ENCODE peak calls at places on chromosomes 12 and 14, in ten cellular contexts. One of them, this sample, is unnamed.
A peak's percentile ranks its signal among the peaks of the same experiment; 100 is the strongest.

GRCh38 chr14:50821471-50822464 is 9.2 kb downstream of the NIN start:
- DNase-seq in activated T-cell treated with anti-CD3 and anti-CD28 coated beads for 1 hour: peak; percentile 24
- DNase-seq in T-helper 9 cell: peak; percentile 34
- DNase-seq in T-cell: peak; percentile 67
- DNase-seq in activated CD4-positive, alpha-beta T cell treated with anti-CD3 and anti-CD28 coated beads for 4 hours: peak; percentile 32
- DNase-seq in effector memory CD8-positive, alpha-beta T cell: peak; percentile 56
- DNase-seq in NCI-H1417 treated with DMSO at 0.1 percent for 48 hours: no peak
- DNase-seq in A172: no peak
- DNase-seq in T-helper 1 cell: peak; percentile 42
- DNase-seq in stimulated activated CD4-positive, alpha-beta T cell treated with anti-CD3 and anti-CD28 coated beads, Interleukin-1b, Interleukin-23, amount 100 ng/mL, for 4 hours: no peak
- DNase-seq in this sample: peak; percentile 83

GRCh38 chr12:132727091-132727794 is 16.6 kb downstream of the PGAM5 start:
- DNase-seq in activated T-cell treated with anti-CD3 and anti-CD28 coated beads for 1 hour: no peak
- DNase-seq in T-helper 9 cell: no peak
- DNase-seq in T-cell: no peak
- DNase-seq in activated CD4-positive, alpha-beta T cell treated with anti-CD3 and anti-CD28 coated beads for 4 hours: no peak
- DNase-seq in effector memory CD8-positive, alpha-beta T cell: no peak
- DNase-seq in NCI-H1417 treated with DMSO at 0.1 percent for 48 hours: no peak
- DNase-seq in A172: no peak
- DNase-seq in T-helper 1 cell: no peak
- DNase-seq in stimulated activated CD4-positive, alpha-beta T cell treated with anti-CD3 and anti-CD28 coated beads, Interleukin-1b, Interleukin-23, amount 100 ng/mL, for 4 hours: no peak
- DNase-seq in this sample: no peak

GRCh38 chr12:122994140-122994675 is 13.7 kb downstream of the ARL6IP4 start:
- DNase-seq in activated T-cell treated with anti-CD3 and anti-CD28 coated beads for 1 hour: no peak
- DNase-seq in T-helper 9 cell: no peak
- DNase-seq in T-cell: no peak
- DNase-seq in activated CD4-positive, alpha-beta T cell treated with anti-CD3 and anti-CD28 coated beads for 4 hours: no peak
- DNase-seq in effector memory CD8-positive, alpha-beta T cell: no peak
- DNase-seq in NCI-H1417 treated with DMSO at 0.1 percent for 48 hours: no peak
- DNase-seq in A172: no peak
- DNase-seq in T-helper 1 cell: no peak
- DNase-seq in stimulated activated CD4-positive, alpha-beta T cell treated with anti-CD3 and anti-CD28 coated beads, Interleukin-1b, Interleukin-23, amount 100 ng/mL, for 4 hours: no peak
- DNase-seq in this sample: no peak

GRCh38 chr12:62841841-62842240 is 93.1 kb downstream of the PPM1H start:
- DNase-seq in activated T-cell treated with anti-CD3 and anti-CD28 coated beads for 1 hour: no peak
- DNase-seq in T-helper 9 cell: no peak
- DNase-seq in T-cell: no peak
- DNase-seq in activated CD4-positive, alpha-beta T cell treated with anti-CD3 and anti-CD28 coated beads for 4 hours: no peak
- DNase-seq in effector memory CD8-positive, alpha-beta T cell: no peak
- DNase-seq in NCI-H1417 treated with DMSO at 0.1 percent for 48 hours: no peak
- DNase-seq in A172: no peak
- DNase-seq in T-helper 1 cell: no peak
- DNase-seq in stimulated activated CD4-positive, alpha-beta T cell treated with anti-CD3 and anti-CD28 coated beads, Interleukin-1b, Interleukin-23, amount 100 ng/mL, for 4 hours: no peak
- DNase-seq in this sample: no peak

GRCh38 chr12:98998697-98999299 is 353.7 kb downstream of the APAF1 start:
- DNase-seq in activated T-cell treated with anti-CD3 and anti-CD28 coated beads for 1 hour: no peak
- DNase-seq in T-helper 9 cell: no peak
- DNase-seq in T-cell: no peak
- DNase-seq in activated CD4-positive, alpha-beta T cell treated with anti-CD3 and anti-CD28 coated beads for 4 hours: no peak
- DNase-seq in effector memory CD8-positive, alpha-beta T cell: no peak
- DNase-seq in NCI-H1417 treated with DMSO at 0.1 percent for 48 hours: no peak
- DNase-seq in A172: peak; percentile 38
- DNase-seq in T-helper 1 cell: no peak
- DNase-seq in stimulated activated CD4-positive, alpha-beta T cell treated with anti-CD3 and anti-CD28 coated beads, Interleukin-1b, Interleukin-23, amount 100 ng/mL, for 4 hours: no peak
- DNase-seq in this sample: no peak

GRCh38 chr12:84862190-84862589 is 50.4 kb downstream of the SLC6A15 start:
- DNase-seq in activated T-cell treated with anti-CD3 and anti-CD28 coated beads for 1 hour: no peak
- DNase-seq in T-helper 9 cell: no peak
- DNase-seq in T-cell: no peak
- DNase-seq in activated CD4-positive, alpha-beta T cell treated with anti-CD3 and anti-CD28 coated beads for 4 hours: no peak
- DNase-seq in effector memory CD8-positive, alpha-beta T cell: no peak
- DNase-seq in NCI-H1417 treated with DMSO at 0.1 percent for 48 hours: no peak
- DNase-seq in A172: peak; percentile 4
- DNase-seq in T-helper 1 cell: no peak
- DNase-seq in stimulated activated CD4-positive, alpha-beta T cell treated with anti-CD3 and anti-CD28 coated beads, Interleukin-1b, Interleukin-23, amount 100 ng/mL, for 4 hours: no peak
- DNase-seq in this sample: no peak

GRCh38 chr12:66065623-66066022 is 64.9 kb downstream of the LLPH start:
- DNase-seq in activated T-cell treated with anti-CD3 and anti-CD28 coated beads for 1 hour: no peak
- DNase-seq in T-helper 9 cell: no peak
- DNase-seq in T-cell: no peak
- DNase-seq in activated CD4-positive, alpha-beta T cell treated with anti-CD3 and anti-CD28 coated beads for 4 hours: no peak
- DNase-seq in effector memory CD8-positive, alpha-beta T cell: no peak
- DNase-seq in NCI-H1417 treated with DMSO at 0.1 percent for 48 hours: no peak
- DNase-seq in A172: no peak
- DNase-seq in T-helper 1 cell: no peak
- DNase-seq in stimulated activated CD4-positive, alpha-beta T cell treated with anti-CD3 and anti-CD28 coated beads, Interleukin-1b, Interleukin-23, amount 100 ng/mL, for 4 hours: no peak
- DNase-seq in this sample: no peak

GRCh38 chr12:106358410-106359241 is 1.1 kb downstream of the POLR3B start:
- DNase-seq in activated T-cell treated with anti-CD3 and anti-CD28 coated beads for 1 hour: no peak
- DNase-seq in T-helper 9 cell: no peak
- DNase-seq in T-cell: peak; percentile 6
- DNase-seq in activated CD4-positive, alpha-beta T cell treated with anti-CD3 and anti-CD28 coated beads for 4 hours: no peak
- DNase-seq in effector memory CD8-positive, alpha-beta T cell: no peak
- DNase-seq in NCI-H1417 treated with DMSO at 0.1 percent for 48 hours: no peak
- DNase-seq in A172: peak; percentile 35
- DNase-seq in T-helper 1 cell: no peak
- DNase-seq in stimulated activated CD4-positive, alpha-beta T cell treated with anti-CD3 and anti-CD28 coated beads, Interleukin-1b, Interleukin-23, amount 100 ng/mL, for 4 hours: no peak
- DNase-seq in this sample: no peak

GRCh38 chr14:52112336-52113018 is 43.6 kb upstream of the NID2 start:
- DNase-seq in activated T-cell treated with anti-CD3 and anti-CD28 coated beads for 1 hour: no peak
- DNase-seq in T-helper 9 cell: no peak
- DNase-seq in T-cell: no peak
- DNase-seq in activated CD4-positive, alpha-beta T cell treated with anti-CD3 and anti-CD28 coated beads for 4 hours: no peak
- DNase-seq in effector memory CD8-positive, alpha-beta T cell: no peak
- DNase-seq in NCI-H1417 treated with DMSO at 0.1 percent for 48 hours: no peak
- DNase-seq in A172: peak; percentile 13
- DNase-seq in T-helper 1 cell: no peak
- DNase-seq in stimulated activated CD4-positive, alpha-beta T cell treated with anti-CD3 and anti-CD28 coated beads, Interleukin-1b, Interleukin-23, amount 100 ng/mL, for 4 hours: no peak
- DNase-seq in this sample: no peak

GRCh38 chr12:59708484-59708883 is 112.7 kb downstream of the SLC16A7 start:
- DNase-seq in activated T-cell treated with anti-CD3 and anti-CD28 coated beads for 1 hour: no peak
- DNase-seq in T-helper 9 cell: no peak
- DNase-seq in T-cell: no peak
- DNase-seq in activated CD4-positive, alpha-beta T cell treated with anti-CD3 and anti-CD28 coated beads for 4 hours: no peak
- DNase-seq in effector memory CD8-positive, alpha-beta T cell: no peak
- DNase-seq in NCI-H1417 treated with DMSO at 0.1 percent for 48 hours: no peak
- DNase-seq in A172: no peak
- DNase-seq in T-helper 1 cell: no peak
- DNase-seq in stimulated activated CD4-positive, alpha-beta T cell treated with anti-CD3 and anti-CD28 coated beads, Interleukin-1b, Interleukin-23, amount 100 ng/mL, for 4 hours: no peak
- DNase-seq in this sample: no peak

GRCh38 chr12:44317651-44318126 is 481.8 kb downstream of the TMEM117 start:
- DNase-seq in activated T-cell treated with anti-CD3 and anti-CD28 coated beads for 1 hour: no peak
- DNase-seq in T-helper 9 cell: no peak
- DNase-seq in T-cell: no peak
- DNase-seq in activated CD4-positive, alpha-beta T cell treated with anti-CD3 and anti-CD28 coated beads for 4 hours: no peak
- DNase-seq in effector memory CD8-positive, alpha-beta T cell: no peak
- DNase-seq in NCI-H1417 treated with DMSO at 0.1 percent for 48 hours: peak; percentile 10
- DNase-seq in A172: peak; percentile 2
- DNase-seq in T-helper 1 cell: no peak
- DNase-seq in stimulated activated CD4-positive, alpha-beta T cell treated with anti-CD3 and anti-CD28 coated beads, Interleukin-1b, Interleukin-23, amount 100 ng/mL, for 4 hours: no peak
- DNase-seq in this sample: no peak

GRCh38 chr12:109670647-109671046 is 43.0 kb upstream of the FAM222A start:
- DNase-seq in activated T-cell treated with anti-CD3 and anti-CD28 coated beads for 1 hour: no peak
- DNase-seq in T-helper 9 cell: no peak
- DNase-seq in T-cell: no peak
- DNase-seq in activated CD4-positive, alpha-beta T cell treated with anti-CD3 and anti-CD28 coated beads for 4 hours: no peak
- DNase-seq in effector memory CD8-positive, alpha-beta T cell: no peak
- DNase-seq in NCI-H1417 treated with DMSO at 0.1 percent for 48 hours: no peak
- DNase-seq in A172: no peak
- DNase-seq in T-helper 1 cell: no peak
- DNase-seq in stimulated activated CD4-positive, alpha-beta T cell treated with anti-CD3 and anti-CD28 coated beads, Interleukin-1b, Interleukin-23, amount 100 ng/mL, for 4 hours: no peak
- DNase-seq in this sample: no peak

GRCh38 chr12:2161478-2161877 is 108.7 kb downstream of the CACNA1C start:
- DNase-seq in activated T-cell treated with anti-CD3 and anti-CD28 coated beads for 1 hour: no peak
- DNase-seq in T-helper 9 cell: no peak
- DNase-seq in T-cell: no peak
- DNase-seq in activated CD4-positive, alpha-beta T cell treated with anti-CD3 and anti-CD28 coated beads for 4 hours: no peak
- DNase-seq in effector memory CD8-positive, alpha-beta T cell: no peak
- DNase-seq in NCI-H1417 treated with DMSO at 0.1 percent for 48 hours: no peak
- DNase-seq in A172: no peak
- DNase-seq in T-helper 1 cell: no peak
- DNase-seq in stimulated activated CD4-positive, alpha-beta T cell treated with anti-CD3 and anti-CD28 coated beads, Interleukin-1b, Interleukin-23, amount 100 ng/mL, for 4 hours: no peak
- DNase-seq in this sample: no peak

GRCh38 chr12:27524839-27525238 is 833 bp downstream of the PPFIBP1 start:
- DNase-seq in activated T-cell treated with anti-CD3 and anti-CD28 coated beads for 1 hour: no peak
- DNase-seq in T-helper 9 cell: no peak
- DNase-seq in T-cell: no peak
- DNase-seq in activated CD4-positive, alpha-beta T cell treated with anti-CD3 and anti-CD28 coated beads for 4 hours: no peak
- DNase-seq in effector memory CD8-positive, alpha-beta T cell: no peak
- DNase-seq in NCI-H1417 treated with DMSO at 0.1 percent for 48 hours: no peak
- DNase-seq in A172: peak; percentile 26
- DNase-seq in T-helper 1 cell: no peak
- DNase-seq in stimulated activated CD4-positive, alpha-beta T cell treated with anti-CD3 and anti-CD28 coated beads, Interleukin-1b, Interleukin-23, amount 100 ng/mL, for 4 hours: no peak
- DNase-seq in this sample: no peak

GRCh38 chr14:97412933-97413574 is 615.9 kb downstream of the VRK1 start:
- DNase-seq in activated T-cell treated with anti-CD3 and anti-CD28 coated beads for 1 hour: no peak
- DNase-seq in T-helper 9 cell: no peak
- DNase-seq in T-cell: no peak
- DNase-seq in activated CD4-positive, alpha-beta T cell treated with anti-CD3 and anti-CD28 coated beads for 4 hours: no peak
- DNase-seq in effector memory CD8-positive, alpha-beta T cell: no peak
- DNase-seq in NCI-H1417 treated with DMSO at 0.1 percent for 48 hours: no peak
- DNase-seq in A172: no peak
- DNase-seq in T-helper 1 cell: no peak
- DNase-seq in stimulated activated CD4-positive, alpha-beta T cell treated with anti-CD3 and anti-CD28 coated beads, Interleukin-1b, Interleukin-23, amount 100 ng/mL, for 4 hours: no peak
- DNase-seq in this sample: no peak

GRCh38 chr14:63551338-63551737 is 8.2 kb upstream of the PPP2R5E start:
- DNase-seq in activated T-cell treated with anti-CD3 and anti-CD28 coated beads for 1 hour: no peak
- DNase-seq in T-helper 9 cell: no peak
- DNase-seq in T-cell: no peak
- DNase-seq in activated CD4-positive, alpha-beta T cell treated with anti-CD3 and anti-CD28 coated beads for 4 hours: no peak
- DNase-seq in effector memory CD8-positive, alpha-beta T cell: no peak
- DNase-seq in NCI-H1417 treated with DMSO at 0.1 percent for 48 hours: no peak
- DNase-seq in A172: peak; percentile 26
- DNase-seq in T-helper 1 cell: no peak
- DNase-seq in stimulated activated CD4-positive, alpha-beta T cell treated with anti-CD3 and anti-CD28 coated beads, Interleukin-1b, Interleukin-23, amount 100 ng/mL, for 4 hours: no peak
- DNase-seq in this sample: no peak

GRCh38 chr12:104565606-104566243 is 109.0 kb downstream of the CHST11 start:
- DNase-seq in activated T-cell treated with anti-CD3 and anti-CD28 coated beads for 1 hour: no peak
- DNase-seq in T-helper 9 cell: no peak
- DNase-seq in T-cell: no peak
- DNase-seq in activated CD4-positive, alpha-beta T cell treated with anti-CD3 and anti-CD28 coated beads for 4 hours: no peak
- DNase-seq in effector memory CD8-positive, alpha-beta T cell: no peak
- DNase-seq in NCI-H1417 treated with DMSO at 0.1 percent for 48 hours: no peak
- DNase-seq in A172: no peak
- DNase-seq in T-helper 1 cell: no peak
- DNase-seq in stimulated activated CD4-positive, alpha-beta T cell treated with anti-CD3 and anti-CD28 coated beads, Interleukin-1b, Interleukin-23, amount 100 ng/mL, for 4 hours: no peak
- DNase-seq in this sample: no peak

GRCh38 chr12:65168606-65169310 is 625 bp upstream of the LEMD3 start:
- DNase-seq in activated T-cell treated with anti-CD3 and anti-CD28 coated beads for 1 hour: no peak
- DNase-seq in T-helper 9 cell: no peak
- DNase-seq in T-cell: no peak
- DNase-seq in activated CD4-positive, alpha-beta T cell treated with anti-CD3 and anti-CD28 coated beads for 4 hours: no peak
- DNase-seq in effector memory CD8-positive, alpha-beta T cell: no peak
- DNase-seq in NCI-H1417 treated with DMSO at 0.1 percent for 48 hours: no peak
- DNase-seq in A172: no peak
- DNase-seq in T-helper 1 cell: no peak
- DNase-seq in stimulated activated CD4-positive, alpha-beta T cell treated with anti-CD3 and anti-CD28 coated beads, Interleukin-1b, Interleukin-23, amount 100 ng/mL, for 4 hours: no peak
- DNase-seq in this sample: no peak

GRCh38 chr12:13044002-13044858 is at the start of gene FAM234B:
- DNase-seq in activated T-cell treated with anti-CD3 and anti-CD28 coated beads for 1 hour: peak; percentile 70
- DNase-seq in T-helper 9 cell: peak; percentile 51
- DNase-seq in T-cell: peak; percentile 52
- DNase-seq in activated CD4-positive, alpha-beta T cell treated with anti-CD3 and anti-CD28 coated beads for 4 hours: peak; percentile 63
- DNase-seq in effector memory CD8-positive, alpha-beta T cell: peak; percentile 60
- DNase-seq in NCI-H1417 treated with DMSO at 0.1 percent for 48 hours: peak; percentile 35
- DNase-seq in A172: peak; percentile 5
- DNase-seq in T-helper 1 cell: peak; percentile 54
- DNase-seq in stimulated activated CD4-positive, alpha-beta T cell treated with anti-CD3 and anti-CD28 coated beads, Interleukin-1b, Interleukin-23, amount 100 ng/mL, for 4 hours: peak; percentile 61
- DNase-seq in this sample: peak; percentile 80

GRCh38 chr14:57982802-57983201 is 116.9 kb upstream of the SLC35F4 start:
- DNase-seq in activated T-cell treated with anti-CD3 and anti-CD28 coated beads for 1 hour: no peak
- DNase-seq in T-helper 9 cell: no peak
- DNase-seq in T-cell: no peak
- DNase-seq in activated CD4-positive, alpha-beta T cell treated with anti-CD3 and anti-CD28 coated beads for 4 hours: no peak
- DNase-seq in effector memory CD8-positive, alpha-beta T cell: no peak
- DNase-seq in NCI-H1417 treated with DMSO at 0.1 percent for 48 hours: peak; percentile 16
- DNase-seq in A172: no peak
- DNase-seq in T-helper 1 cell: no peak
- DNase-seq in stimulated activated CD4-positive, alpha-beta T cell treated with anti-CD3 and anti-CD28 coated beads, Interleukin-1b, Interleukin-23, amount 100 ng/mL, for 4 hours: no peak
- DNase-seq in this sample: no peak

GRCh38 chr12:108833355-108833733 is 24.0 kb downstream of the SSH1 start:
- DNase-seq in activated T-cell treated with anti-CD3 and anti-CD28 coated beads for 1 hour: no peak
- DNase-seq in T-helper 9 cell: no peak
- DNase-seq in T-cell: no peak
- DNase-seq in activated CD4-positive, alpha-beta T cell treated with anti-CD3 and anti-CD28 coated beads for 4 hours: no peak
- DNase-seq in effector memory CD8-positive, alpha-beta T cell: no peak
- DNase-seq in NCI-H1417 treated with DMSO at 0.1 percent for 48 hours: no peak
- DNase-seq in A172: peak; percentile 95
- DNase-seq in T-helper 1 cell: no peak
- DNase-seq in stimulated activated CD4-positive, alpha-beta T cell treated with anti-CD3 and anti-CD28 coated beads, Interleukin-1b, Interleukin-23, amount 100 ng/mL, for 4 hours: no peak
- DNase-seq in this sample: no peak

GRCh38 chr12:39505025-39505424 is 62.1 kb upstream of the KIF21A start:
- DNase-seq in activated T-cell treated with anti-CD3 and anti-CD28 coated beads for 1 hour: no peak
- DNase-seq in T-helper 9 cell: no peak
- DNase-seq in T-cell: no peak
- DNase-seq in activated CD4-positive, alpha-beta T cell treated with anti-CD3 and anti-CD28 coated beads for 4 hours: no peak
- DNase-seq in effector memory CD8-positive, alpha-beta T cell: no peak
- DNase-seq in NCI-H1417 treated with DMSO at 0.1 percent for 48 hours: no peak
- DNase-seq in A172: peak; percentile 2
- DNase-seq in T-helper 1 cell: no peak
- DNase-seq in stimulated activated CD4-positive, alpha-beta T cell treated with anti-CD3 and anti-CD28 coated beads, Interleukin-1b, Interleukin-23, amount 100 ng/mL, for 4 hours: no peak
- DNase-seq in this sample: no peak

GRCh38 chr14:63032056-63032455 is 13.2 kb downstream of the KCNH5 start:
- DNase-seq in activated T-cell treated with anti-CD3 and anti-CD28 coated beads for 1 hour: no peak
- DNase-seq in T-helper 9 cell: no peak
- DNase-seq in T-cell: no peak
- DNase-seq in activated CD4-positive, alpha-beta T cell treated with anti-CD3 and anti-CD28 coated beads for 4 hours: no peak
- DNase-seq in effector memory CD8-positive, alpha-beta T cell: no peak
- DNase-seq in NCI-H1417 treated with DMSO at 0.1 percent for 48 hours: no peak
- DNase-seq in A172: no peak
- DNase-seq in T-helper 1 cell: no peak
- DNase-seq in stimulated activated CD4-positive, alpha-beta T cell treated with anti-CD3 and anti-CD28 coated beads, Interleukin-1b, Interleukin-23, amount 100 ng/mL, for 4 hours: no peak
- DNase-seq in this sample: no peak

GRCh38 chr12:16118586-16118985 is 158.9 kb downstream of the SLC15A5 start:
- DNase-seq in activated T-cell treated with anti-CD3 and anti-CD28 coated beads for 1 hour: no peak
- DNase-seq in T-helper 9 cell: no peak
- DNase-seq in T-cell: no peak
- DNase-seq in activated CD4-positive, alpha-beta T cell treated with anti-CD3 and anti-CD28 coated beads for 4 hours: no peak
- DNase-seq in effector memory CD8-positive, alpha-beta T cell: no peak
- DNase-seq in NCI-H1417 treated with DMSO at 0.1 percent for 48 hours: no peak
- DNase-seq in A172: no peak
- DNase-seq in T-helper 1 cell: no peak
- DNase-seq in stimulated activated CD4-positive, alpha-beta T cell treated with anti-CD3 and anti-CD28 coated beads, Interleukin-1b, Interleukin-23, amount 100 ng/mL, for 4 hours: no peak
- DNase-seq in this sample: no peak

GRCh38 chr12:42696424-42697149 is 107.0 kb upstream of the PRICKLE1 start:
- DNase-seq in activated T-cell treated with anti-CD3 and anti-CD28 coated beads for 1 hour: no peak
- DNase-seq in T-helper 9 cell: no peak
- DNase-seq in T-cell: no peak
- DNase-seq in activated CD4-positive, alpha-beta T cell treated with anti-CD3 and anti-CD28 coated beads for 4 hours: no peak
- DNase-seq in effector memory CD8-positive, alpha-beta T cell: no peak
- DNase-seq in NCI-H1417 treated with DMSO at 0.1 percent for 48 hours: no peak
- DNase-seq in A172: no peak
- DNase-seq in T-helper 1 cell: no peak
- DNase-seq in stimulated activated CD4-positive, alpha-beta T cell treated with anti-CD3 and anti-CD28 coated beads, Interleukin-1b, Interleukin-23, amount 100 ng/mL, for 4 hours: no peak
- DNase-seq in this sample: no peak

GRCh38 chr12:82663893-82664292 is 22.8 kb upstream of the TMTC2 start:
- DNase-seq in activated T-cell treated with anti-CD3 and anti-CD28 coated beads for 1 hour: no peak
- DNase-seq in T-helper 9 cell: no peak
- DNase-seq in T-cell: no peak
- DNase-seq in activated CD4-positive, alpha-beta T cell treated with anti-CD3 and anti-CD28 coated beads for 4 hours: no peak
- DNase-seq in effector memory CD8-positive, alpha-beta T cell: no peak
- DNase-seq in NCI-H1417 treated with DMSO at 0.1 percent for 48 hours: no peak
- DNase-seq in A172: no peak
- DNase-seq in T-helper 1 cell: no peak
- DNase-seq in stimulated activated CD4-positive, alpha-beta T cell treated with anti-CD3 and anti-CD28 coated beads, Interleukin-1b, Interleukin-23, amount 100 ng/mL, for 4 hours: no peak
- DNase-seq in this sample: no peak

GRCh38 chr12:132620113-132620892 is 1.7 kb downstream of the P2RX2 start:
- DNase-seq in activated T-cell treated with anti-CD3 and anti-CD28 coated beads for 1 hour: no peak
- DNase-seq in T-helper 9 cell: no peak
- DNase-seq in T-cell: no peak
- DNase-seq in activated CD4-positive, alpha-beta T cell treated with anti-CD3 and anti-CD28 coated beads for 4 hours: no peak
- DNase-seq in effector memory CD8-positive, alpha-beta T cell: no peak
- DNase-seq in NCI-H1417 treated with DMSO at 0.1 percent for 48 hours: no peak
- DNase-seq in A172: no peak
- DNase-seq in T-helper 1 cell: no peak
- DNase-seq in stimulated activated CD4-positive, alpha-beta T cell treated with anti-CD3 and anti-CD28 coated beads, Interleukin-1b, Interleukin-23, amount 100 ng/mL, for 4 hours: no peak
- DNase-seq in this sample: no peak

GRCh38 chr14:96808619-96809405 is 11.6 kb downstream of the VRK1 start:
- DNase-seq in activated T-cell treated with anti-CD3 and anti-CD28 coated beads for 1 hour: no peak
- DNase-seq in T-helper 9 cell: no peak
- DNase-seq in T-cell: no peak
- DNase-seq in activated CD4-positive, alpha-beta T cell treated with anti-CD3 and anti-CD28 coated beads for 4 hours: no peak
- DNase-seq in effector memory CD8-positive, alpha-beta T cell: no peak
- DNase-seq in NCI-H1417 treated with DMSO at 0.1 percent for 48 hours: no peak
- DNase-seq in A172: no peak
- DNase-seq in T-helper 1 cell: no peak
- DNase-seq in stimulated activated CD4-positive, alpha-beta T cell treated with anti-CD3 and anti-CD28 coated beads, Interleukin-1b, Interleukin-23, amount 100 ng/mL, for 4 hours: no peak
- DNase-seq in this sample: no peak